ENCODE peak calls at places on chromosomes 16 and 17, in six cellular contexts. E, K, I, U, C and B are unnamed samples.
A peak's percentile ranks its signal among the peaks of the same experiment; 100 is the strongest.

GRCh38 chr17:14311186-14311705 is 10.4 kb downstream of the HS3ST3B1 start:
- DNase-seq in E (no peak), K (no peak), I (no peak), U (no peak), C (no peak), B (no peak)

GRCh38 chr16:11913425-11914079 is 2.2 kb downstream of the GSPT1 start:
- DNase-seq in E (no peak), K (peak; percentile 72), I (peak; percentile 31), U (no peak), C (peak; percentile 36), B (no peak)

GRCh38 chr17:72456026-72456569 is 335.3 kb downstream of the SOX9 start:
- DNase-seq in E (no peak), K (peak; percentile 79), I (no peak), U (no peak), C (no peak), B (peak; percentile 45)

GRCh38 chr17:81403671-81404534 is 8.6 kb downstream of the BAHCC1 start:
- DNase-seq in E (no peak), K (peak; percentile 52), I (no peak), U (no peak), C (no peak), B (no peak)

GRCh38 chr17:35973333-35974260 is 7.7 kb downstream of the CCL16 start:
- DNase-seq in E (no peak), K (peak; percentile 36), I (no peak), U (no peak), C (no peak), B (peak; percentile 49)

GRCh38 chr17:43219746-43220380 is 8.2 kb downstream of the TMEM106A start:
- DNase-seq in E (no peak), K (no peak), I (no peak), U (no peak), C (no peak), B (no peak)

GRCh38 chr17:82882715-82883446 is 43.1 kb upstream of the ZNF750 start:
- DNase-seq in E (no peak), K (no peak), I (peak; percentile 83), U (no peak), C (no peak), B (no peak)

GRCh38 chr17:76710863-76711611 is at the start of gene MXRA7:
- DNase-seq in E (peak; percentile 43), K (peak; percentile 91), I (peak; percentile 81), U (no peak), C (peak; percentile 65), B (peak; percentile 71)

GRCh38 chr16:67517661-67518423 is 10.8 kb upstream of the RIPOR1 start:
- DNase-seq in E (no peak), K (no peak), I (no peak), U (no peak), C (no peak), B (no peak)

GRCh38 chr16:17130733-17131132 is 340.0 kb downstream of the XYLT1 start:
- DNase-seq in E (no peak), K (no peak), I (no peak), U (no peak), C (no peak), B (no peak)

GRCh38 chr17:67467500-67468481 is 90.7 kb downstream of the PITPNC1 start:
- DNase-seq in E (no peak), K (no peak), I (no peak), U (no peak), C (peak; percentile 51), B (no peak)

GRCh38 chr16:9090960-9091866 is at the start of gene HAPSTR1:
- DNase-seq in E (peak; percentile 99), K (peak; percentile 100), I (peak; percentile 98), U (peak; percentile 99), C (peak; percentile 100), B (peak; percentile 99)

GRCh38 chr17:45740553-45741330 is 43.4 kb upstream of the CRHR1 start:
- DNase-seq in E (no peak), K (peak; percentile 61), I (peak; percentile 25), U (no peak), C (peak; percentile 64), B (peak; percentile 82)

GRCh38 chr16:69906838-69907301 is 44.3 kb upstream of the CLEC18A start:
- DNase-seq in E (no peak), K (peak; percentile 74), I (no peak), U (no peak), C (no peak), B (no peak)

GRCh38 chr17:48333034-48333491 is 97.0 kb downstream of the SKAP1 start:
- DNase-seq in E (no peak), K (peak; percentile 76), I (no peak), U (no peak), C (no peak), B (peak; percentile 40)

GRCh38 chr17:59418732-59419166 is 87.3 kb downstream of the YPEL2 start:
- DNase-seq in E (no peak), K (no peak), I (no peak), U (no peak), C (no peak), B (no peak)

GRCh38 chr16:30874821-30875717 is 18.8 kb downstream of the BCL7C start:
- DNase-seq in E (peak; percentile 92), K (peak; percentile 96), I (peak; percentile 94), U (peak; percentile 75), C (peak; percentile 95), B (peak; percentile 79)

GRCh38 chr17:71921726-71922320 is 199.0 kb upstream of the SOX9 start:
- DNase-seq in E (no peak), K (peak; percentile 16), I (peak; percentile 27), U (no peak), C (no peak), B (no peak)

GRCh38 chr17:56914641-56915263 is 903 bp upstream of the TRIM25 start:
- DNase-seq in E (no peak), K (no peak), I (peak; percentile 18), U (no peak), C (no peak), B (no peak)

GRCh38 chr17:82237083-82237745 is 8.4 kb downstream of the SLC16A3 start:
- DNase-seq in E (no peak), K (no peak), I (no peak), U (no peak), C (no peak), B (no peak)

GRCh38 chr17:520447-521167 is 168.0 kb upstream of the RPH3AL start:
- DNase-seq in E (no peak), K (no peak), I (no peak), U (peak; percentile 35), C (peak; percentile 27), B (no peak)

GRCh38 chr17:29131814-29132682 is 48.1 kb downstream of the MYO18A start:
- DNase-seq in E (no peak), K (peak; percentile 97), I (no peak), U (peak; percentile 72), C (peak; percentile 86), B (no peak)

GRCh38 chr17:45307290-45308015 is 9.4 kb downstream of the MAP3K14 start:
- DNase-seq in E (no peak), K (peak; percentile 93), I (peak; percentile 74), U (peak; percentile 53), C (peak; percentile 77), B (peak; percentile 68)

GRCh38 chr17:726331-726919 is 6.0 kb upstream of the TLCD3A start:
- DNase-seq in E (no peak), K (no peak), I (no peak), U (no peak), C (no peak), B (no peak)

GRCh38 chr16:51137097-51137496 is 14.0 kb downstream of the SALL1 start:
- DNase-seq in E (no peak), K (no peak), I (no peak), U (no peak), C (no peak), B (no peak)

GRCh38 chr17:76384222-76384986 is at the start of gene SPHK1:
- DNase-seq in E (peak; percentile 46), K (peak; percentile 95), I (peak; percentile 86), U (peak; percentile 45), C (peak; percentile 84), B (peak; percentile 88)

GRCh38 chr17:78498848-78499247 is 78.3 kb downstream of the DNAH17 start:
- DNase-seq in E (no peak), K (no peak), I (no peak), U (no peak), C (no peak), B (no peak)

GRCh38 chr16:800834-801488 is 427 bp upstream of the GNG13 start:
- DNase-seq in E (no peak), K (no peak), I (no peak), U (no peak), C (no peak), B (no peak)

GRCh38 chr17:37425268-37425667 is 18.6 kb downstream of the TADA2A start:
- DNase-seq in E (no peak), K (no peak), I (no peak), U (no peak), C (no peak), B (no peak)

GRCh38 chr16:82300374-82300936 is 130.4 kb upstream of the MPHOSPH6 start:
- DNase-seq in E (no peak), K (no peak), I (no peak), U (no peak), C (no peak), B (no peak)

GRCh38 chr17:64022631-64023063 is 2.2 kb upstream of the ICAM2 start:
- DNase-seq in E (no peak), K (no peak), I (no peak), U (no peak), C (no peak), B (no peak)

GRCh38 chr17:49106366-49107210 is 26.0 kb upstream of the B4GALNT2 start:
- DNase-seq in E (no peak), K (peak; percentile 60), I (no peak), U (no peak), C (no peak), B (no peak)

GRCh38 chr16:27718136-27718766 is 168.3 kb downstream of the KATNIP start:
- DNase-seq in E (no peak), K (no peak), I (no peak), U (no peak), C (no peak), B (no peak)

GRCh38 chr17:57284984-57285646 is 28.8 kb downstream of the MSI2 start:
- DNase-seq in E (no peak), K (no peak), I (peak; percentile 49), U (no peak), C (peak; percentile 93), B (no peak)